ENCODE peak calls at places on chromosomes 1 and 21, in six cellular contexts. K is stomach, G is tibial artery, H is lower lobe of right lung, B is left ventricle myocardium inferior, A is MG63. N is an unnamed sample. For H3K27me3 and H3K36me3, the result is how much of the 10 kb centered on the place peaks cover.

GRCh38 chr1:56645663-56646330 is 683 bp downstream of the PRKAA2 start:
- DNase-seq in B (no peak), A (no peak), G (peak), H (no peak), K (peak), N (no peak)

GRCh38 chr1:4489486-4489885 is 164.9 kb upstream of the AJAP1 start:
- DNase-seq in G (no peak), K (no peak), A (no peak), H (no peak), B (no peak), N (no peak)

GRCh38 chr1:12129624-12130023 is 37.2 kb upstream of the TNFRSF1B start:
- DNase-seq in B (no peak), H (no peak), K (no peak), A (no peak), G (no peak), N (no peak)

GRCh38 chr1:80450711-80451110 is 1350.0 kb upstream of the ADGRL2 start:
- DNase-seq in K (no peak), H (no peak), B (no peak), A (no peak), G (no peak), N (no peak)

GRCh38 chr1:184388671-184389292 is 2.0 kb downstream of the C1orf21 start:
- DNase-seq in K (no peak), G (no peak), A (no peak), B (no peak), H (no peak), N (no peak)

GRCh38 chr21:27812279-27812678 is 845.4 kb upstream of the ADAMTS5 start:
- DNase-seq in A (no peak), G (no peak), B (no peak), H (no peak), K (no peak), N (no peak)

GRCh38 chr21:44391345-44392091 is 38.1 kb downstream of the TRPM2 start:
- DNase-seq in H (peak), K (peak), A (no peak), G (peak), B (peak), N (peak)

GRCh38 chr1:44594871-44595735 is 79.2 kb downstream of the TMEM53 start:
- DNase-seq in G (peak), B (peak), A (peak), H (peak), K (peak), N (peak)

GRCh38 chr1:186465956-186466355 is 5.0 kb upstream of the PDC start:
- DNase-seq in G (no peak), K (no peak), H (no peak), A (no peak), B (no peak), N (no peak)

DNA sequence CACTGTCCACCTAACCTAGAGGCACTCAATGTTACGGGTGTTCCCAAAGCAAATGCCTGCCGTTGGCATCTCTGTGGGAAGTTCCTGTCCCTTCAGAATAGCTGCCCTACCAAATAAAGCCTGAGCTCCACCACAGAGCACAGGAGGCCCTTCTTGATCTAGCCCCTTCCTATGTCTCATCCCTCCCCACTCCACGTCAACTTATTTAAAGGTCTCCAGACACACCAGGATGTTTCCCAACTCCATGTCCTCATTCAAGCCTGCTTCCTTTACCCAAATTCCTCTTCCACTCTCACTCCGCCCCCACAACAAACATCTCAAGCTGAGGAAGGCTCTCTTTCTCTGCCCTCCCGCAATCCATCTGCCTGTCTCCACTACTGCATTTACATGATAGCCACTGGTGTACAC is 87.7 kb downstream of the TGFBR3 start:
- DNase-seq in H (no peak), A (no peak), G (no peak), K (no peak), B (no peak), N (no peak)
- H3K27me3 ChIP-seq in H (under half), A (under half), G (under half), K (under half), B (under half), N (under half)

DNA sequence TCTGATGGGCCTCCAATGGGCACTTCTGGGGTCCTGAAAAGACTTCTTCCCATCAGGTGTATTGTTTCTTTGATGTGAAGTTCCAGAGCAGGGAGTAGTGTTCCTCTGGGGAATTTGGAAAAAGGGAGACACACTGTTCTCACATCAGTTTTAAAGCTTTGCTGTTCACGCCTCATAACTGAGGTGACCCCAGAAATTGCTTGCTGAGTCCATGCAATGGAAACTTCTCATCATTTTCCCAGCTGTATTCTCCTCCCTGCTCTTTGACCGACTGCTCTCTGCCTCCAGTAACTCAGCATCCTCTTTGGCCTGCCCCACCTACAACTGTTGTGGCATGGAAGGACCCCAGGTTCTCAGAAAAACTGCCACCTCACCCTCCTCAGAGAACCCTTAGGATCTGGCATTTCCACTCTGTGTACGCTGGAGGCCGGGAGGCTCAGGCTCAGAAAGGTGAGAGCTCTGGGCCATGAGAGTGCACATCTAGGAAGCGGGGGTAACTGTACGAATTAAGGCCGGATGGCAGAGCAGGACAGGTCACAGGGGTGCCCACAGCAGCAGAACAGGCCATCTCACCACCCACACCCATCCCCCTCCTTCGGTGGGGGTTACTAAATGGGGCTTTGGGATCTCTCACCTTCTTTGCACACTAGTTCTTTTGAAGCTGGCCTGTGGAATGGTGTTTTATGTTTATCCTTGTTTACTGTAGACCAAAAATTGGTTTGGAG is 51.2 kb downstream of the STX6 start:
- DNase-seq in A (no peak), H (no peak), G (no peak), B (no peak), K (no peak), N (no peak)
- H3K36me3 ChIP-seq in A (under half), H (half or more), G (under half), B (under half), K (half or more), N (half or more)

GRCh38 chr1:156643266-156644092 is 1.6 kb downstream of the BCAN start:
- DNase-seq in G (no peak), H (no peak), B (no peak), K (no peak), A (no peak), N (no peak)

GRCh38 chr1:156642265-156643185 is 608 bp downstream of the BCAN start:
- DNase-seq in G (no peak), K (no peak), A (no peak), H (no peak), B (no peak), N (no peak)

GRCh38 chr1:156640842-156641706 is 843 bp upstream of the BCAN start:
- DNase-seq in K (no peak), G (no peak), B (no peak), A (no peak), H (no peak), N (no peak)

GRCh38 chr1:156639601-156640101 is 2.3 kb upstream of the BCAN start:
- DNase-seq in B (no peak), G (no peak), H (no peak), A (peak), K (no peak), N (no peak)

DNA sequence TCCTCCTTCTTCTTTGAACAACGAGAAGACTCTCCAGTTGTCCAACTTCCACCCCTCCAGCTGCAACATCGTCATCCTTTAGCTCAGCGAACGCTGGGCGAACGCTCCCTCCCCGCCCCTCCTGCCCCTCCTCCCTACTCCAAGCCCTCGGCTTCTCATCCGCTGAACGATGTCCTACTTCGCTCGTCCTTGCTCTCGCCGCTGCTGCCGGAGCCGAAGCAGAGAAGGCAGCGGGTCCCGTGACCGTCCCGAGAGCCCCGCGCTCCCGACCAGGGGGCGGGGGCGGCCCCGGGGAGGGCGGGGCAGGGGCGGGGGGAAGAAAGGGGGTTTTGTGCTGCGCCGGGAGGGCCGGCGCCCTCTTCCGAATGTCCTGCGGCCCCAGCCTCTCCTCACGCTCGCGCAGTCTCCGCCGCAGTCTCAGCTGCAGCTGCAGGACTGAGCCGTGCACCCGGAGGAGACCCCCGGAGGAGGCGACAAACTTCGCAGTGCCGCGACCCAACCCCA is at the start of gene BCAN:
- DNase-seq in A (peak), K (no peak), B (peak), H (no peak), G (no peak), N (no peak)
- H3K27me3 ChIP-seq in A (under half), K (half or more), B (half or more), H (half or more), G (under half), N (half or more)

DNA sequence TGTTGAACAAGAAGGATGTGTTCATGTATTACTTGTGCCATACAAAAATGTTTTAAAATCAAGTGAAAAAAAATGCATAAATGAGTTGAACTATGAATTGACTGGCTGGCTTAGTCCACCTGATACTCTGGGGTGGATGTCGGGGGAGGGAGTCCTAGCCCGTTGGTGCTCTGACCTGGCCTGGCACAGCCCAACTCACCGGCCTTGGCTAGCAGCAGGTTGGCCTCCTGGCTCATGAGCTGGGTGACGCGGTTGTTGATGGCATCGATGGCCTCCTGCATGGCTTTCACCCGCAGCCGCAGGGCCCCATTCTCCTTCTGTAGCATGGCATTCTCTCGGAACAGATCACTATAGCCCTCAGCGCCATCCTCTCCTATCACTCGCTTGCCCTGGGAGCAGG is 21.6 kb downstream of the KIF21B start:
- DNase-seq in B (no peak), K (no peak), H (no peak), A (no peak), G (no peak), N (no peak)
- H3K36me3 ChIP-seq in B (under half), K (under half), H (under half), A (under half), G (under half), N (under half)

GRCh38 chr21:33021667-33022066 is 4.1 kb upstream of the OLIG2 start:
- DNase-seq in H (no peak), A (no peak), G (no peak), K (no peak), B (no peak), N (no peak)
- H3K27me3 ChIP-seq in H (half or more), A (half or more), G (under half), K (half or more), B (half or more), N (half or more)

GRCh38 chr21:31700040-31700439 is 31.9 kb downstream of the SCAF4 start:
- DNase-seq in H (no peak), B (no peak), A (no peak), G (no peak), K (no peak), N (no peak)
- H3K36me3 ChIP-seq in H (half or more), B (half or more), A (half or more), G (under half), K (half or more), N (half or more)

DNA sequence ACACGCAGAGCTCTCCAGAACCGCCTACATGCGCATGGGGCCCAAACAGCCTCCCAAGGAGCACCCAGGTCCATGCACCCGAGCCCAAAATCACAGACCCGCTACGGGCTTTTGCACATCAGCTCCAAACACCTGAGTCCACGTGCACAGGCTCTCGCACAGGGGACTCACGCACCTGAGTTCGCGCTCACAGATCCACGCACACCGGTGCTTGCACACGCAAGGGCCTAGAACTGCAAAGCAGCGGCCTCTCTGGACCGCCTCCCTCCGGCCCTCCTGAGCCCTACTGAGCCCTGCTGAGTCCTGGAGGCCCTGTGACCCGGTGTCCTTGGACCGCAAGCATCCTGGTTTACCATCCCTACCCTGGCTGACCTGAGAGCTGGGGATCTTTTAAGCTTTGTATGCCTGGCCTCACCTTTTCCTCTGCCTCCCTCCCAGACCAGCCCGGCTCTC is 8.3 kb downstream of the OLIG2 start:
- DNase-seq in G (no peak), K (no peak), H (no peak), B (no peak), A (no peak), N (no peak)
- H3K27me3 ChIP-seq in G (under half), K (half or more), H (half or more), B (half or more), A (under half), N (half or more)

GRCh38 chr1:116950497-116951174 is 40.9 kb downstream of the PTGFRN start:
- DNase-seq in A (no peak), G (no peak), B (no peak), K (no peak), H (no peak), N (no peak)
- H3K36me3 ChIP-seq in A (under half), G (under half), B (under half), K (under half), H (under half), N (under half)